ENCODE peak calls at places on chromosomes 12 and 14, in eight cellular contexts. F is HFFc6, C is fibroblast of villous mesenchyme, U is right lobe of liver, W is lower leg skin, B is A549, J is AG10803, I is thoracic aorta. H is an unnamed sample.

GRCh38 chr12:117686911-117687377 is 281.8 kb downstream of the KSR2 start:
- DNase-seq in B (peak), U (no peak), J (peak), W (peak), C (peak), I (no peak), F (peak), H (no peak)

GRCh38 chr14:75279739-75280447 is 1.3 kb downstream of the FOS start:
- DNase-seq in C (peak), B (no peak), J (peak), I (no peak), F (no peak), W (no peak), U (peak), H (no peak)

GRCh38 chr14:55803506-55804197 is 223.6 kb downstream of the KTN1 start:
- DNase-seq in F (no peak), U (no peak), B (no peak), I (no peak), C (no peak), J (no peak), W (no peak), H (peak)

GRCh38 chr12:50282581-50283229 is 615 bp downstream of the LIMA1 start:
- DNase-seq in J (peak), U (no peak), W (peak), F (peak), B (peak), I (no peak), C (peak), H (no peak)

GRCh38 chr12:50925342-50925651 is 27.0 kb upstream of the HIGD1C start:
- DNase-seq in U (no peak), F (no peak), B (no peak), I (no peak), J (no peak), W (no peak), C (no peak), H (no peak)

GRCh38 chr12:109730306-109731145 is 16.9 kb downstream of the FAM222A start:
- DNase-seq in U (no peak), W (no peak), J (no peak), C (no peak), F (no peak), I (no peak), B (no peak), H (no peak)

GRCh38 chr12:119578112-119578511 is 15.5 kb upstream of the TMEM233 start:
- DNase-seq in C (no peak), W (no peak), U (no peak), F (peak), J (peak), I (no peak), B (no peak), H (no peak)

GRCh38 chr12:121794532-121795028 is 1.1 kb upstream of the RHOF start:
- DNase-seq in B (no peak), I (no peak), C (no peak), F (no peak), J (no peak), U (peak), W (no peak), H (no peak)

GRCh38 chr12:51820721-51821422 is 27.6 kb downstream of the FIGNL2 start:
- DNase-seq in I (no peak), U (peak), W (no peak), J (peak), C (peak), F (no peak), B (peak), H (peak)

GRCh38 chr12:66662729-66663128 is 16.1 kb downstream of the GRIP1 start:
- DNase-seq in F (no peak), C (no peak), W (no peak), U (no peak), J (peak), B (no peak), I (no peak), H (no peak)

GRCh38 chr14:74048291-74048690 is 29.1 kb downstream of the BBOF1 start:
- DNase-seq in W (no peak), C (no peak), J (no peak), F (peak), B (peak), U (no peak), I (no peak), H (no peak)

GRCh38 chr12:95335948-95336347 is 118.3 kb downstream of the VEZT start:
- DNase-seq in J (no peak), I (no peak), W (no peak), U (no peak), C (peak), F (no peak), B (no peak), H (no peak)

GRCh38 chr12:48281811-48282210 is 68.9 kb downstream of the ZNF641 start:
- DNase-seq in C (no peak), U (no peak), W (no peak), F (peak), I (no peak), J (no peak), B (no peak), H (no peak)

GRCh38 chr14:99649219-99649618 is 4.3 kb downstream of the HHIPL1 start:
- DNase-seq in C (no peak), W (no peak), I (no peak), J (peak), B (no peak), F (peak), U (no peak), H (no peak)

GRCh38 chr12:132922676-132923075 is 33.4 kb downstream of the ZNF605 start:
- DNase-seq in J (no peak), F (no peak), W (no peak), I (no peak), C (no peak), B (no peak), U (no peak), H (no peak)

GRCh38 chr12:132923356-132923909 is 32.7 kb downstream of the ZNF605 start:
- DNase-seq in I (no peak), U (no peak), C (no peak), W (no peak), F (no peak), B (no peak), J (no peak), H (no peak)

GRCh38 chr12:132926417-132926833 is 29.7 kb downstream of the ZNF605 start:
- DNase-seq in F (no peak), B (no peak), W (no peak), J (no peak), C (no peak), I (no peak), U (no peak), H (no peak)

GRCh38 chr12:132924356-132924755 is 31.8 kb downstream of the ZNF605 start:
- DNase-seq in J (no peak), I (no peak), W (no peak), U (no peak), B (no peak), C (no peak), F (no peak), H (no peak)

GRCh38 chr12:132925597-132926416 is 30.3 kb downstream of the ZNF605 start:
- DNase-seq in I (no peak), C (no peak), B (no peak), U (no peak), F (no peak), W (no peak), J (no peak), H (no peak)
- TF ChIP-seq CTCF in I (no peak), C (no peak), B (no peak), U (no peak), F (no peak), W (no peak), J (no peak), H (no peak)

GRCh38 chr12:24630446-24630845 is 318.5 kb downstream of the BCAT1 start:
- DNase-seq in F (no peak), J (no peak), B (no peak), I (no peak), C (peak), W (no peak), U (no peak), H (no peak)
- TF ChIP-seq CTCF in F (no peak), J (no peak), B (no peak), I (no peak), C (peak), W (no peak), U (no peak), H (peak)

GRCh38 chr12:4742421-4742970 is 22.3 kb downstream of the GALNT8 start:
- DNase-seq in W (no peak), B (no peak), F (no peak), J (no peak), C (no peak), I (no peak), U (no peak), H (no peak)

GRCh38 chr12:4744709-4745108 is 24.5 kb downstream of the GALNT8 start:
- DNase-seq in U (no peak), C (no peak), B (no peak), W (no peak), I (no peak), F (no peak), J (no peak), H (no peak)

GRCh38 chr12:4745249-4745648 is 25.0 kb downstream of the GALNT8 start:
- DNase-seq in W (no peak), U (no peak), C (no peak), J (no peak), B (no peak), F (no peak), I (no peak), H (no peak)

GRCh38 chr12:4738541-4738940 is 18.3 kb downstream of the GALNT8 start:
- DNase-seq in W (no peak), U (no peak), B (no peak), F (no peak), I (no peak), C (no peak), J (no peak), H (no peak)

GRCh38 chr12:4743046-4743445 is 22.8 kb downstream of the GALNT8 start:
- DNase-seq in C (no peak), B (no peak), I (no peak), J (no peak), U (no peak), F (no peak), W (no peak), H (no peak)
- TF ChIP-seq CTCF in C (no peak), B (no peak), I (no peak), J (no peak), U (no peak), F (no peak), W (no peak), H (no peak)

GRCh38 chr12:81261508-81262207 is 183.8 kb downstream of the ACSS3 start:
- DNase-seq in B (no peak), I (no peak), J (no peak), U (no peak), W (no peak), F (no peak), C (no peak), H (no peak)

GRCh38 chr12:81255947-81256346 is 178.1 kb downstream of the ACSS3 start:
- DNase-seq in F (no peak), W (no peak), I (no peak), U (no peak), J (no peak), C (no peak), B (no peak), H (no peak)

GRCh38 chr12:81259360-81259759 is 181.5 kb downstream of the ACSS3 start:
- DNase-seq in C (no peak), J (no peak), I (no peak), W (no peak), B (no peak), U (no peak), F (no peak), H (no peak)

GRCh38 chr12:81255456-81255855 is 177.6 kb downstream of the ACSS3 start:
- DNase-seq in B (no peak), I (no peak), W (no peak), U (no peak), J (no peak), C (no peak), F (no peak), H (no peak)

DNA sequence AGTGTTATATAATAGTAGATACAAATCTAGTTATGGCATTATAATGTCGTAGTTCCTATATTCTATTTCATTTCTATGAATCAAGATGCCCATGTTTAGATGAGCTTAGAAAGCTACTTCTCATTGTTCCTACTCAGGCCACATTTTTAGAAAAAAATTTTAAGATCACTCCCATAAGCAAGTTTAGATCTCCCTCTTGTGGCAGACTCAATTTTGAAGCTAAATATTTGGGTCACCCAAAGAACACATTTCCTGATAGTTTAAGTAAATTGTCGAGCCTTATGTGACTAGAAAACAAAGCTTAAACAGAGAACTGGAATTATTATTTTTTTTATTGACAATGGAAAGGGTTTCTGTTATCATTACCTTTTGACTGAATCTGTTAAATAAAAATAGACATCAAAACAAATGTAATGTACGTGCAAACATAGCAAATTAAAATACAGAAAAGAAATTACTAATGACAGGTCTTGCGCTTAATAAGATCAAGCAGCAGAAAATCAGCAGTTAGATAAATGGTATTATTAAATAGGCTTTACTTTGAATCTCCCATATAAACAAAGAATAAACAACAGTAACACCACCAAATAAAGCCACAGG is 180.2 kb downstream of the ACSS3 start:
- DNase-seq in U (no peak), C (peak), B (no peak), F (peak), I (no peak), W (no peak), J (peak), H (peak)
- TF ChIP-seq CTCF in U (peak), C (peak), B (peak), F (peak), I (peak), W (no peak), J (peak), H (peak)

DNA sequence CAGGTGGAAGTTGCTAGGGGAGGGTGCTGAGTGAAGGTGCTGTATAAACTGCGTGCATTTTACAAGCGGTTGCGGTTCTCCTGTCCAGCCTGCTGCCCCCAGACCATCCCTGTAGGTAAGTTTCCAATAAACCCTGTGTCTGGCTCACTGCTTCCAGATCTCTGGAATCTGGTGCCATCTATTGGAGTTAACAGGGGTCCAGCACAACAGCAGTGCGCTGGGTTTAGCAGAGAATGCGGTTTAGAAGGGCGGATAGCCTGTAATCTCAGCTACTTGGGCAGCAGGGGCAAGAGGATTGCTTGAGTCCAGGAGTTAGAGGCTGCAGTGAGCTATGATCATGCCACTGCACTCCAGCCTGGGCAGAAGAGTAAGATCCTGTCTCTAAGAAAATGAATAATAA is 4.9 kb downstream of the AACS start:
- DNase-seq in B (no peak), J (no peak), W (no peak), U (no peak), I (no peak), F (no peak), C (no peak), H (no peak)
- TF ChIP-seq CTCF in B (no peak), J (no peak), W (no peak), U (no peak), I (no peak), F (no peak), C (peak), H (no peak)

GRCh38 chr12:6199531-6200265 is 502 bp upstream of the CD9 start:
- DNase-seq in C (peak), J (peak), F (no peak), U (no peak), B (no peak), W (no peak), I (no peak), H (peak)

GRCh38 chr12:6200266-6201198 is at the start of gene CD9:
- DNase-seq in J (no peak), I (no peak), U (peak), B (peak), C (peak), W (no peak), F (no peak), H (peak)

GRCh38 chr12:6201775-6202292 is 1.6 kb downstream of the CD9 start:
- DNase-seq in W (no peak), I (no peak), C (peak), F (no peak), U (no peak), J (no peak), B (no peak), H (no peak)

GRCh38 chr12:6202331-6202730 is 2.1 kb downstream of the CD9 start:
- DNase-seq in U (no peak), J (no peak), W (no peak), B (no peak), F (no peak), C (no peak), I (no peak), H (no peak)

DNA sequence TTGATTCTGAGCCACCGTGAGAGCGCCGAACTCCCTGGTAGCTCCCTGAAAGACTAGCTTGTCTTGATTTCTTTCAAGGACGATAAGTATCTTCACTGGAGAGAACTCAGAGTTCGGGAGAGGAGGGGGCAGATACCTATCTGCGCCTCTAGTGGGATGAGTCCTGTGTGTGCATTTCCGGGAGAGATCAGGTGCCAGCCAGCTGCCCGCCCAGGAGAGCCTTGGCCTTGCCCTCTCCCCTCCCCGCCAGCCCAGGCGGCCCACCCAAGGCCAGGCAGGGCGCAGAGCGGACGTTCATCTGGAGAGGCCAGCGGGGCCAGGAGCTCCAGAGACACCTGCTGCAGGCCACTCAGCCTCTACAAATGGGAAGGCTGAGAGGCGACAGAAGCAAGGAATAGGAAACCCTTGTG is 1.0 kb downstream of the CD9 start:
- DNase-seq in W (no peak), F (no peak), B (peak), I (no peak), C (peak), U (no peak), J (no peak), H (no peak)
- TF ChIP-seq CTCF in W (no peak), F (no peak), B (no peak), I (no peak), C (no peak), U (no peak), J (no peak), H (no peak)

DNA sequence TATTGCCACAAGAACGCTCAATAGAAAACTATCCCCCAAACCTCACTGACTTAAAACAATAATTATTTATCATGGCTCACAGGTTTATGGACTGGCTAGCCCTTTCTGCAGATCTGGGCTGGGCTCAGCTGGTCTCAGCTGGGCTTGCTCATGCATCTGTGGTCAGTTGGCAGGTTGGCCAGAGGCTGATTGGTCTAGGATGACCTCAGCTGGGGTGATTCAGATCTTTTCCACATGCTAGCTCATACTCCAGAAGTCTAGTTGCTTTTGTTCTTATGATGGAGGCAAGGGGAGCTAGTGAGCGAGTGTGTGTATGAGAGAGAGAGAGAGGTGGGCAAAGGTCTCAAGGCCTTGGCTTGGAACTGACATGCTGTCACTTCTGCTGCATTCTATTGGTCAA is 181.2 kb upstream of the NRXN3 start:
- DNase-seq in J (peak), U (no peak), C (no peak), W (no peak), F (peak), I (no peak), B (no peak), H (no peak)
- TF ChIP-seq CTCF in J (no peak), U (no peak), C (no peak), W (no peak), F (no peak), I (no peak), B (no peak), H (no peak)

H was measured in cardiac muscle cell.